ENCODE peak calls at places on chromosomes 11 and 22, in nine cellular contexts. R, B, W, L, S, F, Z, G and Y are unnamed samples. For H3K4me1, the result is how much of the 10 kb centered on the place peaks cover.

GRCh38 chr11:118304809-118305248 is 299 bp downstream of the CD3E start:
- DNase-seq in R (no peak), B (no peak), W (no peak), L (no peak), S (no peak), F (no peak), Z (no peak), G (no peak), Y (no peak)

GRCh38 chr11:64742087-64742939 is 1.6 kb downstream of the RASGRP2 start:
- DNase-seq in R (no peak), B (no peak), W (no peak), L (no peak), S (no peak), F (no peak), Z (no peak), G (peak), Y (no peak)

GRCh38 chr11:72954860-72955259 is 140.6 kb downstream of the ATG16L2 start:
- DNase-seq in R (no peak), B (no peak), W (no peak), L (no peak), S (no peak), F (peak), Z (no peak), G (no peak), Y (no peak)

GRCh38 chr11:20164152-20164551 is 3.9 kb upstream of the DBX1 start:
- DNase-seq in R (no peak), B (no peak), W (no peak), L (no peak), S (no peak), F (no peak), Z (no peak), G (no peak), Y (no peak)

GRCh38 chr11:70205049-70205725 is 2.1 kb downstream of the FADD start:
- DNase-seq in R (no peak), B (no peak), W (no peak), L (peak), S (no peak), F (no peak), Z (no peak), G (no peak), Y (no peak)

GRCh38 chr11:47233989-47234668 is 14.5 kb downstream of the ACP2 start:
- DNase-seq in R (peak), B (no peak), W (peak), L (peak), S (no peak), F (no peak), Z (peak), G (no peak), Y (no peak)

GRCh38 chr11:1834132-1834610 is 619 bp upstream of the SYT8 start:
- DNase-seq in R (no peak), B (no peak), W (peak), L (no peak), S (peak), F (peak), Z (no peak), G (no peak), Y (no peak)

GRCh38 chr11:19241260-19242183 is 777 bp upstream of the E2F8 start:
- DNase-seq in R (no peak), B (no peak), W (no peak), L (no peak), S (no peak), F (no peak), Z (peak), G (peak), Y (no peak)

DNA sequence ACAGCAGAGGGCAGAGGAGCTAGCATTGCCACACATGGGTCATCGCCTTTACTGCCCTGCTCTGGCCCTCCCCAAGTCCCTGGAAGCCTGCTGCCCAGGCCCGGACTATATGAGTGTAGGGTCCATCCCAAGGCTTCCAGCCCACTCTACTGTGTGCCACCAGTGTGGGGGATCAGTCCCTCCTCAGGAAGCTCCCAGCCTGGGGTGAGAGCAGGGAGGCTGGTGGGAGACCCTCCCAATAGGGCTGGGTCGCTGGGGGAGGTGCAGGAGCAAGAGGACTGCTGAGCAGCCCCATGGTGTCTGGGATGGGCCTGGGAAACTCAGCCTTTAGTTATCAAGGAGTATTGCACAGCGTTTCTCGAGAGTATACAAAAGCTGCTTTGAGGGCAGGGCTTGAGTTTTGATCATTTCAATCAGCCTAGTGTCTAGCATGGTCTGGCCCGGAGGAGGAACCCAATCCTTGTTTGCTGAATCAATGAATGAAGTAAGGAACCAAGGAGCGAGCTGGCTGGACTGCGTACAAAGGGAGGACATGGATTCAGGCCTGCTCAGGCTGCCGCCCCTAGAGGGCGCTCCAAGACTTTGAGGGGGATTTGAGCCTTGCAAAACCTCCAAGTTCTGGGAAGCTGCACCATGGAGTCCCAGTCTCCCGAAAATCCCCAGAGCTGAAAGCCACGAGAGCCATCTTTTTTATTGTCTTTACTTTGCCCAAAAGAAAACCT is 89.0 kb upstream of the PARVA start:
- DNase-seq in R (peak), B (peak), W (peak), L (peak), S (peak), F (peak), Z (peak), G (peak), Y (no peak)
- TF ChIP-seq CTCF in R (peak), B (peak), W (peak), L (peak), S (peak), F (peak), Z (peak), G (peak), Y (peak)

GRCh38 chr11:87460269-87460668 is 422.5 kb downstream of the TMEM135 start:
- DNase-seq in R (no peak), B (no peak), W (no peak), L (no peak), S (no peak), F (no peak), Z (no peak), G (no peak), Y (no peak)

GRCh38 chr11:87456499-87456898 is 418.8 kb downstream of the TMEM135 start:
- DNase-seq in R (no peak), B (no peak), W (no peak), L (no peak), S (no peak), F (no peak), Z (no peak), G (no peak), Y (no peak)

GRCh38 chr11:87462171-87462570 is 424.4 kb downstream of the TMEM135 start:
- DNase-seq in R (no peak), B (no peak), W (no peak), L (no peak), S (no peak), F (no peak), Z (no peak), G (no peak), Y (no peak)

GRCh38 chr11:87460842-87461637 is 423.3 kb downstream of the TMEM135 start:
- DNase-seq in R (no peak), B (no peak), W (no peak), L (no peak), S (no peak), F (no peak), Z (no peak), G (no peak), Y (no peak)

DNA sequence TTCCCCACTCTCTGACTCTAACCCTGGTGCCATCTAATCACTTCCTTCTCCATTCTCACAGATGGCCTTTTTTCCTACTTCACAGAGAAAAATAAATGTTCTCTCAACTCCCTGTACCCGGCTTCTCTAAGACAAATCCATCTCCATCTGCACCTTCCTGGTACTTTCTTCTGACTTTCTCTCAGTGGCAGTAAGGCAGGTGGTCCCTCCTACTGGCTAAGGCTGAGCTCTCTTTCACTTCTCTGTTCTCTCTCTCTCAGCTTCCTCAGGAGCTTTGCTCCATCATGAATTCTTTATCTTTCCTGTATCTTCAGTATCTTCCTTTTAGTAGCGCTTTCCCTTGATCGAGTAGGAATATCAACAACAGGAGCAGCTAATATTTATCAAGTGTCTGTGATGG is 421.6 kb downstream of the TMEM135 start:
- DNase-seq in R (no peak), B (no peak), W (no peak), L (no peak), S (no peak), F (no peak), Z (no peak), G (no peak), Y (no peak)
- H3K4me1 ChIP-seq in R (under half), B (under half), W (under half), L (under half), S (under half), F (under half), Z (under half), G (under half), Y (under half)

GRCh38 chr11:30326911-30327310 is 4.0 kb downstream of the ARL14EP start:
- DNase-seq in R (no peak), B (no peak), W (no peak), L (no peak), S (no peak), F (no peak), Z (no peak), G (no peak), Y (no peak)
- H3K27ac ChIP-seq in R (no peak), B (no peak), W (no peak), L (no peak), S (no peak), F (no peak), Z (no peak), G (no peak), Y (no peak)

DNA sequence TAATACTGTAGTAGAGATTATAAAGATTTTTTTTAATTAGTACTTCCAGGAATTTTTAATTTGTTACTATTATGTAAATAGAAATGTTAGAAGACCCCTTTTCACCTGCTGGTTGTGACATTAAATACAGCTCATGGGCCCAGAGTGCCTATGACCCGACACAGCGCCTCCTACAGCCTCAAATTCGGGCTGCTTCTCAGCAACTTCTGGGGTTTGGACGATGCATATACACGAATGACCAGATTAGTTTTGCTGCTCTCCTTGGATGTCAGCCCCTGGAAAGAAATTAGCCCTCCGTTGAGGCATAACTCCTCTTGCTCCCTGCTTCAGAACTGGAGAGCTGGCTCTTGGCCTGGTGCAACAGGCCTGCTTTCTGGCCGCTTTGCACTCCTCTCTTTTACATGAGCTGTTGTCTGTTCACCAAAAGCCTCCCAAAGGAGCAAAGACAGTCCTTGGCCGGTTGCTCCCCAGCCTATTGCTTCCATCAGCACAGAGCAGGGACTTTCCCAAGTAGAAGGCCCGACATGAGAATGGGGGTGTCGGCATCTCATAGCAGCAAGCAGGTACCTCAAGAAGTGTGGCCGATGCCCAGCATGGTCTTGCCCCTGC is 3.3 kb downstream of the TECTA start:
- DNase-seq in R (peak), B (no peak), W (peak), L (no peak), S (no peak), F (no peak), Z (no peak), G (no peak), Y (no peak)
- TF ChIP-seq CTCF in R (peak), B (no peak), W (no peak), L (no peak), S (no peak), F (no peak), Z (no peak), G (no peak), Y (no peak)

DNA sequence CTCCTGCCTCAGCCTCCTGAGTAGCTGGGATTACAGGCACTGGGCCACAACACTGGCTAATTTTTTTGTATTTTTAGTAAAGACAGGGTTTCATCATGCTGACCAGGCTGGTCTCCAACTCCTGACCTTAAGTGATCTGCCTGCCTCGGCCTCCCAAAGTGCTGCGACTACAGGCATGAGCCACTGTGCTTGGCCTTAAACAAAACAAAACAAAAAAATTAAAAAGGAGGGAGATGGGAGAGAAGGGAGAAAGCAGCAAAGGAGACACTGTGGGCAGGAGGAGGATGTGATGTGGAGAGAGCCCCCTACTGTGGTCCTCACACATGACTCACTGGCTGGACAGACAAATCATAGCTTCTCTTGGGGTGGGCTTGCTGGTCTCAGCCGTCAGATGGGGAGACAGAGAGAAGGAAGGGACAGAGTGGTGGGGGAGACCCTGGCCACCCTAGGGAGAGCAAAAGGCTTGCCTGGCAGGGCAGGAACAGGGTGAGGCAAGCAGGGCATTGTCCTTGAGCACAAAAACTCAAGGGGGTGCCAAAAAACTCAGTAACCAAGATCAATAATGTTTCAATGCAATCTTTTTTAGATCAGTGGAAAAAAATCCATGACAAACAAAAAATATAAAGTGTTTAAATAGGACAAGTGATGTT is 31.6 kb downstream of the TPST2 start:
- DNase-seq in R (no peak), B (no peak), W (no peak), L (peak), S (no peak), F (no peak), Z (no peak), G (no peak), Y (no peak)
- H3K4me1 ChIP-seq in R (under half), B (under half), W (half or more), L (under half), S (under half), F (half or more), Z (under half), G (half or more), Y (under half)

DNA sequence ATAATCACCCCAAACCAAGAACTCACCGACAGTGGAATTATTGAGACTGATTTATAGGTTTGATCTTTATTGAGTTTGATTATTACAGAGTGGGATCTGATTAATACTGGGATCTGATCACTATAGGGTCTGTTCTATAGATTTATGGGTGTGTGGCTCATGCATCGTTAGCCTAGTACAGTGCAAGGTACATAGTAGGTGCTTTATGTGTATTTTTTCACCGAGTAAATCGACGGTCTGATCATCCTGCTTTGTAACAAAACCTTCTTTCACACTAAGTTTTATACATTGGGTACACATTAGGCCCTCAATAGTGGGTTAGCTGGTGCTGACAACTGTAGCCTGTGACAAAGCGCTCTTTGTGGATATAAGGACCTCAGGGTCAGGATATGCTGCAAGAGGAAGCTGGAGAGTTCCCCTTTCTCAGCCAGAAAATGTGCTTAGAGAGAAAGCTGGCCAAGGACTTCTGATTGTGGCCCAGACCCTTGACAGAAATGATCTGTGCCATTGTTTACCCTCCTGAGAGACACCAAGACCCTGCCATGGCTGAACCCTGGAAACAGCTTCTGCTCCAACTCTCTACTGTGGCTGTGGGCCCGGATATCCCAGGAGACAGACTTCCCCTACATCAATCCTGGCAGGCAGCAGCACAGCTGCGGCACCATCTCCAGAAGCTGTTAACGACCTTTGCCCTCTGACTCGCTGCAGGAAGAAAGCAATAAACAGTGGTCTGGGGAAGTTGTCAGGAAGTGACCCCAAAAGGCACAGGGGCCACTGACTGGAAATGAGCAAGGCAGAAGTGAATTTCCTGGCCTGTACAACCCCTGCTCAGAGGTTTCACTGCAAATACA is 16.1 kb upstream of the TPP1 start:
- DNase-seq in R (peak), B (no peak), W (no peak), L (no peak), S (no peak), F (peak), Z (no peak), G (peak), Y (no peak)
- H3K27ac ChIP-seq in R (peak), B (peak), W (peak), L (no peak), S (no peak), F (peak), Z (no peak), G (no peak), Y (peak)

GRCh38 chr11:130816941-130817607 is 99.2 kb downstream of the SNX19 start:
- DNase-seq in R (no peak), B (no peak), W (peak), L (no peak), S (no peak), F (no peak), Z (no peak), G (no peak), Y (no peak)

GRCh38 chr11:130815074-130815802 is 101.0 kb downstream of the SNX19 start:
- DNase-seq in R (no peak), B (no peak), W (no peak), L (no peak), S (no peak), F (no peak), Z (no peak), G (no peak), Y (no peak)

GRCh38 chr11:130814440-130815073 is 101.7 kb downstream of the SNX19 start:
- DNase-seq in R (no peak), B (no peak), W (no peak), L (no peak), S (no peak), F (no peak), Z (no peak), G (no peak), Y (no peak)

GRCh38 chr11:130816516-130816915 is 99.8 kb downstream of the SNX19 start:
- DNase-seq in R (no peak), B (no peak), W (no peak), L (no peak), S (no peak), F (no peak), Z (no peak), G (no peak), Y (no peak)

DNA sequence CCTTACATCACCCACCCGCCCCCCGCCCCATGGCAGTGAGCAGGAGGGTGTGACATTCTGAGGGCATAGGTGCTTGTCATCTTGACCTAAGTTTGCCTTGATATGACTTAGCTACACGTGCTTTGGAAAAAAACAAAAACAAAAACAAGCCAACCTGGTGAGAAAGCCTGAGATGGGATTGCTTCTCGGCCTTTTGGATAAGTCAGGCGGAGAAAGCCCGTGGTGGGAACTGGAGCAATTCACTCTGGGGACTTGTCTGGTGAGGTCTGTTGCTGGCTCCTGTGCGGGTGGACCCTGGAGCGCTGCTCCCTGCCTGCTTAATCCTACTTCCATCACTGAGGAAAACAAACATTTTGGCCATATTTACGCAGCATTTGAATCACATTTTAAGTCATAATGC is 100.4 kb downstream of the SNX19 start:
- DNase-seq in R (no peak), B (no peak), W (no peak), L (no peak), S (no peak), F (no peak), Z (no peak), G (no peak), Y (no peak)
- TF ChIP-seq CTCF in R (no peak), B (no peak), W (no peak), L (no peak), S (no peak), F (no peak), Z (no peak), G (no peak), Y (no peak)

GRCh38 chr11:114108501-114109205 is 49.1 kb downstream of the ZBTB16 start:
- DNase-seq in R (no peak), B (no peak), W (peak), L (no peak), S (no peak), F (no peak), Z (no peak), G (no peak), Y (no peak)

GRCh38 chr11:114109206-114110090 is 49.9 kb downstream of the ZBTB16 start:
- DNase-seq in R (no peak), B (no peak), W (peak), L (no peak), S (no peak), F (no peak), Z (no peak), G (no peak), Y (no peak)

GRCh38 chr11:114110948-114111347 is 51.4 kb downstream of the ZBTB16 start:
- DNase-seq in R (no peak), B (no peak), W (peak), L (no peak), S (no peak), F (no peak), Z (no peak), G (peak), Y (no peak)

GRCh38 chr11:114111369-114112042 is 52.0 kb downstream of the ZBTB16 start:
- DNase-seq in R (no peak), B (no peak), W (no peak), L (no peak), S (no peak), F (no peak), Z (no peak), G (no peak), Y (no peak)

GRCh38 chr11:114110123-114110522 is 50.6 kb downstream of the ZBTB16 start:
- DNase-seq in R (no peak), B (no peak), W (no peak), L (no peak), S (no peak), F (no peak), Z (no peak), G (no peak), Y (no peak)
- H3K4me1 ChIP-seq in R (under half), B (half or more), W (half or more), L (under half), S (under half), F (half or more), Z (under half), G (half or more), Y (under half)